ENCODE peak calls at places on chromosomes 2 and 18, in six cellular contexts. C, G, B, E, R and T are unnamed samples.

GRCh38 chr2:21245565-21245964 is 121.8 kb downstream of the TDRD15 start:
- DNase-seq in C (no peak), G (no peak), B (no peak), E (no peak), R (no peak), T (no peak)

GRCh38 chr18:23972416-23972815 is 42.1 kb upstream of the TTC39C start:
- DNase-seq in C (no peak), G (peak), B (no peak), E (no peak), R (peak), T (no peak)

GRCh38 chr2:24225883-24226282 is 51.0 kb downstream of the FAM228A start:
- DNase-seq in C (no peak), G (no peak), B (no peak), E (no peak), R (no peak), T (no peak)

GRCh38 chr2:25606892-25607291 is 66.5 kb downstream of the DTNB start:
- DNase-seq in C (peak), G (peak), B (no peak), E (no peak), R (peak), T (peak)

GRCh38 chr2:11019614-11020013 is 107.9 kb downstream of the KCNF1 start:
- DNase-seq in C (no peak), G (no peak), B (no peak), E (no peak), R (no peak), T (no peak)

GRCh38 chr2:27262379-27263286 is at the start of gene SLC30A3:
- DNase-seq in C (peak), G (peak), B (peak), E (peak), R (peak), T (no peak)

GRCh38 chr2:144325086-144325485 is 194.8 kb downstream of the ZEB2 start:
- DNase-seq in C (no peak), G (no peak), B (no peak), E (no peak), R (peak), T (no peak)

GRCh38 chr2:172639823-172640222 is 83.9 kb downstream of the PDK1 start:
- DNase-seq in C (peak), G (peak), B (no peak), E (no peak), R (no peak), T (peak)

GRCh38 chr2:16080071-16080470 is 139.7 kb downstream of the MYCN start:
- DNase-seq in C (no peak), G (no peak), B (no peak), E (no peak), R (no peak), T (no peak)

GRCh38 chr2:107128381-107128780 is 242.4 kb upstream of the ST6GAL2 start:
- DNase-seq in C (no peak), G (no peak), B (no peak), E (no peak), R (no peak), T (no peak)

GRCh38 chr2:151771599-151772358 is 37.5 kb upstream of the NEB start:
- DNase-seq in C (peak), G (no peak), B (no peak), E (peak), R (peak), T (no peak)

GRCh38 chr2:156956161-156956560 is 301.3 kb upstream of the GALNT5 start:
- DNase-seq in C (peak), G (peak), B (no peak), E (no peak), R (no peak), T (no peak)

GRCh38 chr18:31819925-31820229 is 59.2 kb upstream of the SLC25A52 start:
- DNase-seq in C (no peak), G (no peak), B (no peak), E (no peak), R (no peak), T (no peak)
- TF ChIP-seq CTCF in C (no peak), G (no peak), B (no peak), E (no peak), R (no peak), T (no peak)

DNA sequence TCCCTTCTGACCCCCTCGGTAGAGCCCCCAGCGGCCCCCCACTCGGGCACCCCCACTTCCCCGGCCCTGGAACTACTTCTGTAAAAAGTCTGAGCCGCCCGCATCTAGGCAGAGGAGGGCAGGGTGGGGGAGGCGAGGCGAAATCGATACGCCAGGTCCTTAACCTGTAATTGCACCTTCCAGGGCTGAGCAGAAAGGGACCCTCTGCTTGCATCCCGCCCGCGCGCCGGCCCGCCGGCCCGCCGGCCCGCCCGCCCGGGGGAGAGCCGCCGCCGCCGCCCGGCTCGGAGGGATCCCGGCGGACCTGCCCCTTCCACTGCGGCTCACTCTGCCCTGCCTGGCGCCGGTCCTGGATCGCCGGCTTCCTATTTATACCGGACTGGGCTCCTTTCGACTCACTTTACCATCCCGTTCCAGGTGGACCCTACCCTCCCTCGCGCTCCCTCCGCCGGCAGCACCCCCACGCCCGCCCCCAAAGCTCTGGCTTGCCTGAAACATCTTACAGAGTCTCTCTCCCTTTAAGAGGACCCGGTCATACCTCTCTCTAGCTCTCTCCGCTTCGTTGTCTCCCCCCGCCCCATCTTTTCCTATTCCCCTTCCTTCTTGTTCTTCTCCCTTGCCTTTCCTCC is 838 bp downstream of the KLHL14 start:
- DNase-seq in C (no peak), G (no peak), B (no peak), E (peak), R (no peak), T (no peak)
- H3K4me3 ChIP-seq in C (peak), G (no peak), B (peak), E (no peak), R (no peak), T (no peak)

DNA sequence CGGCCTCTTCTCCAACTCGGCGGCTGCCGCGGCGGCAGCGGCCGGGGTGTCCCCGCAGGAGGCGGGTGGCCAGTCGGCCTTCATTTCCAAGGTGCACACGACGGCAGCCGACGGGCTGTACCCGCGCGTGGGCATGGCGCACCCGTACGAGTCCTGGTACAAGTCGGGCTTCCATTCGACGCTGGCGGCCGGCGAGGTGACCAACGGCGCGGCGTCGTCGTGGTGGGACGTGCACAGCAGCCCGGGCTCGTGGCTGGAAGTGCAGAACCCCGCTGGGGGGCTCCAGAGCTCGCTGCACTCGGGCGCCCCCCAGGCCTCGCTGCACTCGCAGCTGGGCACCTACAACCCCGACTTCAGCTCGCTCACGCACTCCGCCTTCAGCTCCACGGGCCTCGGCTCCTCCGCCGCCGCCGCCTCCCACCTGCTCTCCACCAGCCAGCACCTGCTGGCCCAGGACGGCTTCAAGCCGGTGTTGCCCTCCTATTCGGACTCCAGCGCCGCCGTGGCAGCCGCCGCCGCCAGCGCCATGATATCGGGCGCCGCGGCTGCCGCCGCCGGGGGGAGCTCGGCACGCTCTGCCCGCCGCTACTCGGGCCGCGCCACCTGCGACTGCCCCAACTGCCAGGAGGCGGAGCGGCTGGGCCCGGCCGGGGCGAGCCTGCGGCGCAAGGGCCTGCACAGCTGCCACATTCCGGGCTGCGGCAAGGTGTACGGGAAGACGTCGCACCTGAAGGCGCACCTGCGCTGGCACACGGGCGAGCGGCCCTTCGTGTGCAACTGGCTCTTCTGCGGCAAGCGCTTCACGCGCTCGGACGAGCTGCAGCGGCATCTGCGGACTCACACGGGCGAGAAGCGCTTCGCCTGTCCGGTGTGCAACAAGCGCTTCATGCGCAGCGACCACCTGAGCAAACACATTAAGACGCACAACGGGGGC is 1.9 kb downstream of the SP9 start:
- DNase-seq in C (no peak), G (peak), B (no peak), E (peak), R (peak), T (no peak)
- TF ChIP-seq CTCF in C (no peak), G (no peak), B (no peak), E (no peak), R (peak), T (no peak)

GRCh38 chr2:9029721-9030120 is 26.2 kb upstream of the MBOAT2 start:
- DNase-seq in C (no peak), G (no peak), B (no peak), E (no peak), R (no peak), T (no peak)
- H3K4me3 ChIP-seq in C (no peak), G (no peak), B (no peak), E (no peak), R (no peak), T (no peak)

DNA sequence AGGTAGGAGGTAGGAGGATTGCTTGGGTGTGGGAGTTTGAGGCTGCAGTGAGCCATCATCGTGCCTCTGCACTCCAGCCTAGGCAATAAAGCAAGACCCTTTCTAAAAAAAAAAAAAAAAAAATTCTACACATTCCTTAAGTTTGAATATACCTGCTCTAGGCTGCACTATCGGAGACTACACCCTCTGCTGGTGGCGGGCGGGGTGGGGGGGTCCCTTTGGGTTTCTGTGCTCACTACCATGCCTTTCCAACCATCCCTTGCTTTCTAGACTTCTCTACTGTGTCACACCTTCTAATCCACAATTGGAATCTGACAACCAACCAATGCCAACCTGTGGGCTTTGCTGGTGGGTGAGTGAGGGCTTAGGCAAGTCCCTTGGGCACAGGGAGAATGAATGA is 34.7 kb upstream of the FAM136A start:
- DNase-seq in C (no peak), G (no peak), B (no peak), E (no peak), R (no peak), T (no peak)
- TF ChIP-seq CTCF in C (no peak), G (peak), B (no peak), E (no peak), R (no peak), T (no peak)

GRCh38 chr2:80014637-80015036 is 289.9 kb downstream of the LRRTM1 start:
- DNase-seq in C (peak), G (no peak), B (no peak), E (no peak), R (no peak), T (no peak)

GRCh38 chr2:80016166-80016565 is 288.4 kb downstream of the LRRTM1 start:
- DNase-seq in C (no peak), G (no peak), B (no peak), E (no peak), R (no peak), T (no peak)

GRCh38 chr2:80022018-80022417 is 282.5 kb downstream of the LRRTM1 start:
- DNase-seq in C (no peak), G (no peak), B (no peak), E (no peak), R (no peak), T (no peak)

GRCh38 chr2:80019571-80019970 is 285.0 kb downstream of the LRRTM1 start:
- DNase-seq in C (no peak), G (no peak), B (no peak), E (no peak), R (no peak), T (no peak)

GRCh38 chr2:80020061-80020460 is 284.5 kb downstream of the LRRTM1 start:
- DNase-seq in C (no peak), G (no peak), B (no peak), E (no peak), R (no peak), T (no peak)
- H3K4me3 ChIP-seq in C (no peak), G (no peak), B (no peak), E (no peak), R (no peak), T (no peak)